ENCODE peak calls at places on chromosomes 3 and 15, in ten cellular contexts. One of them, this sample, is unnamed.
A peak's percentile ranks its signal among the peaks of the same experiment; 100 is the strongest.

GRCh38 chr3:29282431-29283296 is 1.8 kb downstream of the RBMS3 start:
- DNase-seq in stimulated activated CD4-positive, alpha-beta T cell treated with anti-CD3 and anti-CD28 coated beads, Interleukin-2, amount 100 ng/mL, for 24 hours: no peak
- DNase-seq in uterus: no peak
- DNase-seq in activated CD4-positive, alpha-beta memory T cell treated with anti-CD3 and anti-CD28 coated beads, Interleukin-2, amount 10 ng/mL, durations not matched to agents 7 days and 5 days: no peak
- DNase-seq in SJSA1: peak; percentile 43
- DNase-seq in upper lobe of right lung: no peak
- DNase-seq in germinal center: no peak
- DNase-seq in GM12865: no peak
- DNase-seq in GM13976: no peak
- DNase-seq in sigmoid colon: no peak
- DNase-seq in this sample: no peak

GRCh38 chr15:57085267-57085666 is 166.8 kb downstream of the TCF12 start:
- DNase-seq in germinal center: no peak
- DNase-seq in SJSA1: no peak
- DNase-seq in stimulated activated CD4-positive, alpha-beta T cell treated with anti-CD3 and anti-CD28 coated beads, Interleukin-2, amount 100 ng/mL, for 24 hours: no peak
- DNase-seq in GM12865: no peak
- DNase-seq in sigmoid colon: no peak
- DNase-seq in GM13976: no peak
- DNase-seq in activated CD4-positive, alpha-beta memory T cell treated with anti-CD3 and anti-CD28 coated beads, Interleukin-2, amount 10 ng/mL, durations not matched to agents 7 days and 5 days: no peak
- DNase-seq in upper lobe of right lung: no peak
- DNase-seq in uterus: no peak
- DNase-seq in this sample: no peak

GRCh38 chr3:123158330-123158729 is 43.4 kb upstream of the SEC22A start:
- DNase-seq in activated CD4-positive, alpha-beta memory T cell treated with anti-CD3 and anti-CD28 coated beads, Interleukin-2, amount 10 ng/mL, durations not matched to agents 7 days and 5 days: no peak
- DNase-seq in stimulated activated CD4-positive, alpha-beta T cell treated with anti-CD3 and anti-CD28 coated beads, Interleukin-2, amount 100 ng/mL, for 24 hours: no peak
- DNase-seq in SJSA1: no peak
- DNase-seq in GM12865: no peak
- DNase-seq in GM13976: no peak
- DNase-seq in upper lobe of right lung: no peak
- DNase-seq in uterus: no peak
- DNase-seq in sigmoid colon: no peak
- DNase-seq in germinal center: no peak
- DNase-seq in this sample: no peak

GRCh38 chr3:110026421-110026820 is 689.1 kb upstream of the DPPA4 start:
- DNase-seq in GM12865: no peak
- DNase-seq in SJSA1: no peak
- DNase-seq in upper lobe of right lung: no peak
- DNase-seq in uterus: no peak
- DNase-seq in germinal center: no peak
- DNase-seq in GM13976: no peak
- DNase-seq in sigmoid colon: no peak
- DNase-seq in activated CD4-positive, alpha-beta memory T cell treated with anti-CD3 and anti-CD28 coated beads, Interleukin-2, amount 10 ng/mL, durations not matched to agents 7 days and 5 days: no peak
- DNase-seq in stimulated activated CD4-positive, alpha-beta T cell treated with anti-CD3 and anti-CD28 coated beads, Interleukin-2, amount 100 ng/mL, for 24 hours: no peak
- DNase-seq in this sample: no peak

GRCh38 chr3:143970773-143971366 is 753 bp upstream of the DIPK2A start:
- DNase-seq in GM13976: peak; percentile 55
- DNase-seq in SJSA1: peak; percentile 45
- DNase-seq in GM12865: peak; percentile 79
- DNase-seq in upper lobe of right lung: peak; percentile 81
- DNase-seq in sigmoid colon: peak; percentile 79
- DNase-seq in germinal center: peak; percentile 63
- DNase-seq in uterus: peak; percentile 48
- DNase-seq in stimulated activated CD4-positive, alpha-beta T cell treated with anti-CD3 and anti-CD28 coated beads, Interleukin-2, amount 100 ng/mL, for 24 hours: peak; percentile 58
- DNase-seq in activated CD4-positive, alpha-beta memory T cell treated with anti-CD3 and anti-CD28 coated beads, Interleukin-2, amount 10 ng/mL, durations not matched to agents 7 days and 5 days: peak; percentile 59
- DNase-seq in this sample: no peak

GRCh38 chr15:42066764-42067415 is 27.5 kb downstream of the PLA2G4D start:
- DNase-seq in sigmoid colon: no peak
- DNase-seq in upper lobe of right lung: no peak
- DNase-seq in activated CD4-positive, alpha-beta memory T cell treated with anti-CD3 and anti-CD28 coated beads, Interleukin-2, amount 10 ng/mL, durations not matched to agents 7 days and 5 days: no peak
- DNase-seq in germinal center: no peak
- DNase-seq in uterus: no peak
- DNase-seq in GM12865: no peak
- DNase-seq in stimulated activated CD4-positive, alpha-beta T cell treated with anti-CD3 and anti-CD28 coated beads, Interleukin-2, amount 100 ng/mL, for 24 hours: no peak
- DNase-seq in GM13976: no peak
- DNase-seq in SJSA1: no peak
- DNase-seq in this sample: no peak

GRCh38 chr3:159548675-159549335 is 439.8 kb upstream of the IL12A start:
- DNase-seq in stimulated activated CD4-positive, alpha-beta T cell treated with anti-CD3 and anti-CD28 coated beads, Interleukin-2, amount 100 ng/mL, for 24 hours: no peak
- DNase-seq in SJSA1: no peak
- DNase-seq in upper lobe of right lung: no peak
- DNase-seq in sigmoid colon: no peak
- DNase-seq in activated CD4-positive, alpha-beta memory T cell treated with anti-CD3 and anti-CD28 coated beads, Interleukin-2, amount 10 ng/mL, durations not matched to agents 7 days and 5 days: no peak
- DNase-seq in germinal center: no peak
- DNase-seq in uterus: no peak
- DNase-seq in GM12865: no peak
- DNase-seq in GM13976: no peak
- DNase-seq in this sample: no peak

GRCh38 chr3:139930201-139930600 is 4.8 kb upstream of the CLSTN2 start:
- DNase-seq in stimulated activated CD4-positive, alpha-beta T cell treated with anti-CD3 and anti-CD28 coated beads, Interleukin-2, amount 100 ng/mL, for 24 hours: no peak
- DNase-seq in germinal center: no peak
- DNase-seq in upper lobe of right lung: no peak
- DNase-seq in GM13976: no peak
- DNase-seq in SJSA1: no peak
- DNase-seq in activated CD4-positive, alpha-beta memory T cell treated with anti-CD3 and anti-CD28 coated beads, Interleukin-2, amount 10 ng/mL, durations not matched to agents 7 days and 5 days: no peak
- DNase-seq in uterus: no peak
- DNase-seq in sigmoid colon: no peak
- DNase-seq in GM12865: no peak
- DNase-seq in this sample: no peak

GRCh38 chr3:13710251-13710650 is 161.3 kb downstream of the FBLN2 start:
- DNase-seq in activated CD4-positive, alpha-beta memory T cell treated with anti-CD3 and anti-CD28 coated beads, Interleukin-2, amount 10 ng/mL, durations not matched to agents 7 days and 5 days: no peak
- DNase-seq in SJSA1: no peak
- DNase-seq in stimulated activated CD4-positive, alpha-beta T cell treated with anti-CD3 and anti-CD28 coated beads, Interleukin-2, amount 100 ng/mL, for 24 hours: no peak
- DNase-seq in uterus: no peak
- DNase-seq in GM13976: no peak
- DNase-seq in germinal center: no peak
- DNase-seq in sigmoid colon: peak; percentile 21
- DNase-seq in GM12865: no peak
- DNase-seq in upper lobe of right lung: peak; percentile 39
- DNase-seq in this sample: peak; percentile 64

GRCh38 chr3:2589336-2589969 is 490.8 kb downstream of the CNTN4 start:
- DNase-seq in activated CD4-positive, alpha-beta memory T cell treated with anti-CD3 and anti-CD28 coated beads, Interleukin-2, amount 10 ng/mL, durations not matched to agents 7 days and 5 days: no peak
- DNase-seq in upper lobe of right lung: no peak
- DNase-seq in GM13976: no peak
- DNase-seq in stimulated activated CD4-positive, alpha-beta T cell treated with anti-CD3 and anti-CD28 coated beads, Interleukin-2, amount 100 ng/mL, for 24 hours: no peak
- DNase-seq in SJSA1: no peak
- DNase-seq in germinal center: no peak
- DNase-seq in GM12865: peak; percentile 47
- DNase-seq in sigmoid colon: no peak
- DNase-seq in uterus: no peak
- DNase-seq in this sample: no peak

GRCh38 chr3:10935846-10936631 is 56.5 kb upstream of the SLC6A1 start:
- DNase-seq in activated CD4-positive, alpha-beta memory T cell treated with anti-CD3 and anti-CD28 coated beads, Interleukin-2, amount 10 ng/mL, durations not matched to agents 7 days and 5 days: no peak
- DNase-seq in uterus: no peak
- DNase-seq in germinal center: no peak
- DNase-seq in stimulated activated CD4-positive, alpha-beta T cell treated with anti-CD3 and anti-CD28 coated beads, Interleukin-2, amount 100 ng/mL, for 24 hours: no peak
- DNase-seq in SJSA1: peak; percentile 85
- DNase-seq in upper lobe of right lung: peak; percentile 31
- DNase-seq in GM12865: no peak
- DNase-seq in GM13976: no peak
- DNase-seq in sigmoid colon: peak; percentile 48
- DNase-seq in this sample: no peak

GRCh38 chr15:62059818-62060115 is 480 bp downstream of the VPS13C start:
- DNase-seq in SJSA1: peak; percentile 69
- DNase-seq in stimulated activated CD4-positive, alpha-beta T cell treated with anti-CD3 and anti-CD28 coated beads, Interleukin-2, amount 100 ng/mL, for 24 hours: peak; percentile 57
- DNase-seq in GM12865: peak; percentile 94
- DNase-seq in GM13976: peak; percentile 82
- DNase-seq in activated CD4-positive, alpha-beta memory T cell treated with anti-CD3 and anti-CD28 coated beads, Interleukin-2, amount 10 ng/mL, durations not matched to agents 7 days and 5 days: peak; percentile 77
- DNase-seq in germinal center: peak; percentile 82
- DNase-seq in uterus: peak; percentile 32
- DNase-seq in upper lobe of right lung: peak; percentile 80
- DNase-seq in sigmoid colon: peak; percentile 66
- DNase-seq in this sample: no peak

GRCh38 chr15:73329501-73330200 is 39.1 kb downstream of the HCN4 start:
- DNase-seq in upper lobe of right lung: peak; percentile 52
- DNase-seq in uterus: no peak
- DNase-seq in stimulated activated CD4-positive, alpha-beta T cell treated with anti-CD3 and anti-CD28 coated beads, Interleukin-2, amount 100 ng/mL, for 24 hours: no peak
- DNase-seq in activated CD4-positive, alpha-beta memory T cell treated with anti-CD3 and anti-CD28 coated beads, Interleukin-2, amount 10 ng/mL, durations not matched to agents 7 days and 5 days: no peak
- DNase-seq in germinal center: no peak
- DNase-seq in sigmoid colon: peak; percentile 48
- DNase-seq in SJSA1: no peak
- DNase-seq in GM12865: no peak
- DNase-seq in GM13976: no peak
- DNase-seq in this sample: peak; percentile 81

GRCh38 chr3:159828542-159828943 is 160.1 kb upstream of the IL12A start:
- DNase-seq in stimulated activated CD4-positive, alpha-beta T cell treated with anti-CD3 and anti-CD28 coated beads, Interleukin-2, amount 100 ng/mL, for 24 hours: no peak
- DNase-seq in GM13976: peak; percentile 59
- DNase-seq in SJSA1: no peak
- DNase-seq in GM12865: peak; percentile 38
- DNase-seq in activated CD4-positive, alpha-beta memory T cell treated with anti-CD3 and anti-CD28 coated beads, Interleukin-2, amount 10 ng/mL, durations not matched to agents 7 days and 5 days: no peak
- DNase-seq in upper lobe of right lung: no peak
- DNase-seq in uterus: no peak
- DNase-seq in germinal center: peak; percentile 30
- DNase-seq in sigmoid colon: no peak
- DNase-seq in this sample: no peak

GRCh38 chr15:39195988-39196486 is 384.8 kb upstream of the THBS1 start:
- DNase-seq in SJSA1: peak; percentile 94
- DNase-seq in upper lobe of right lung: no peak
- DNase-seq in sigmoid colon: no peak
- DNase-seq in germinal center: no peak
- DNase-seq in GM13976: no peak
- DNase-seq in activated CD4-positive, alpha-beta memory T cell treated with anti-CD3 and anti-CD28 coated beads, Interleukin-2, amount 10 ng/mL, durations not matched to agents 7 days and 5 days: no peak
- DNase-seq in uterus: no peak
- DNase-seq in stimulated activated CD4-positive, alpha-beta T cell treated with anti-CD3 and anti-CD28 coated beads, Interleukin-2, amount 100 ng/mL, for 24 hours: no peak
- DNase-seq in GM12865: peak; percentile 37
- DNase-seq in this sample: no peak

GRCh38 chr3:55461896-55462295 is 25.2 kb downstream of the WNT5A start:
- DNase-seq in GM12865: no peak
- DNase-seq in activated CD4-positive, alpha-beta memory T cell treated with anti-CD3 and anti-CD28 coated beads, Interleukin-2, amount 10 ng/mL, durations not matched to agents 7 days and 5 days: no peak
- DNase-seq in GM13976: no peak
- DNase-seq in stimulated activated CD4-positive, alpha-beta T cell treated with anti-CD3 and anti-CD28 coated beads, Interleukin-2, amount 100 ng/mL, for 24 hours: no peak
- DNase-seq in uterus: no peak
- DNase-seq in SJSA1: no peak
- DNase-seq in upper lobe of right lung: no peak
- DNase-seq in germinal center: no peak
- DNase-seq in sigmoid colon: no peak
- DNase-seq in this sample: no peak

GRCh38 chr3:104745313-104745712 is 621.4 kb upstream of the ALCAM start:
- DNase-seq in stimulated activated CD4-positive, alpha-beta T cell treated with anti-CD3 and anti-CD28 coated beads, Interleukin-2, amount 100 ng/mL, for 24 hours: no peak
- DNase-seq in uterus: no peak
- DNase-seq in germinal center: no peak
- DNase-seq in activated CD4-positive, alpha-beta memory T cell treated with anti-CD3 and anti-CD28 coated beads, Interleukin-2, amount 10 ng/mL, durations not matched to agents 7 days and 5 days: no peak
- DNase-seq in GM12865: no peak
- DNase-seq in GM13976: no peak
- DNase-seq in SJSA1: no peak
- DNase-seq in upper lobe of right lung: no peak
- DNase-seq in sigmoid colon: no peak
- DNase-seq in this sample: no peak

GRCh38 chr3:184748219-184749135 is 36.6 kb upstream of the MAGEF1 start:
- DNase-seq in GM12865: peak; percentile 61
- DNase-seq in GM13976: peak; percentile 66
- DNase-seq in sigmoid colon: no peak
- DNase-seq in SJSA1: no peak
- DNase-seq in activated CD4-positive, alpha-beta memory T cell treated with anti-CD3 and anti-CD28 coated beads, Interleukin-2, amount 10 ng/mL, durations not matched to agents 7 days and 5 days: no peak
- DNase-seq in uterus: no peak
- DNase-seq in upper lobe of right lung: no peak
- DNase-seq in stimulated activated CD4-positive, alpha-beta T cell treated with anti-CD3 and anti-CD28 coated beads, Interleukin-2, amount 100 ng/mL, for 24 hours: no peak
- DNase-seq in germinal center: peak; percentile 36
- DNase-seq in this sample: no peak

GRCh38 chr15:27046891-27047290 is 75.9 kb downstream of the GABRG3 start:
- DNase-seq in activated CD4-positive, alpha-beta memory T cell treated with anti-CD3 and anti-CD28 coated beads, Interleukin-2, amount 10 ng/mL, durations not matched to agents 7 days and 5 days: no peak
- DNase-seq in upper lobe of right lung: no peak
- DNase-seq in SJSA1: no peak
- DNase-seq in stimulated activated CD4-positive, alpha-beta T cell treated with anti-CD3 and anti-CD28 coated beads, Interleukin-2, amount 100 ng/mL, for 24 hours: no peak
- DNase-seq in GM13976: no peak
- DNase-seq in sigmoid colon: no peak
- DNase-seq in germinal center: no peak
- DNase-seq in uterus: no peak
- DNase-seq in GM12865: no peak
- DNase-seq in this sample: no peak